ENCODE peak calls at places on chromosome 14, in nine cellular contexts. O is T-cell; Y is GM10248; M is hypothalamus; V is stimulated activated CD8-positive, alpha-beta memory T cell treated with anti-CD3 and anti-CD28 coated beads, Interleukin-4, amount 100 ng/mL, for 24 hours; E is A549; S is ascending aorta; Z is iris pigment epithelial cell; A is stimulated activated naive CD8-positive, alpha-beta T cell treated with anti-CD3 and anti-CD28 coated beads, Interleukin-15, amount 100 ng/mL, for 72 hours. G is an unnamed sample.

GRCh38 chr14:69002069-69002468 is 23.0 kb upstream of the ACTN1 start:
- DNase-seq in O (no peak), Z (peak), V (no peak), M (no peak), A (no peak), E (peak), S (peak), Y (no peak), G (no peak)

GRCh38 chr14:55136868-55137785 is 8.1 kb downstream of the LGALS3 start:
- DNase-seq in M (peak), Z (peak), S (peak), A (no peak), Y (no peak), V (no peak), O (no peak), E (no peak), G (no peak)

GRCh38 chr14:20332386-20332945 is 613 bp downstream of the CCNB1IP1 start:
- DNase-seq in Y (no peak), S (no peak), Z (peak), O (no peak), A (no peak), E (no peak), V (no peak), M (no peak), G (no peak)

GRCh38 chr14:64971890-64972785 is at the start of gene RAB15:
- DNase-seq in Y (peak), O (peak), V (peak), A (peak), S (no peak), E (peak), Z (peak), M (no peak), G (peak)

GRCh38 chr14:77186911-77187648 is 5.5 kb downstream of the TMEM63C start:
- DNase-seq in Y (no peak), Z (peak), M (no peak), A (no peak), V (no peak), O (no peak), E (no peak), S (no peak), G (no peak)

GRCh38 chr14:90427848-90428426 is 31.1 kb downstream of the CALM1 start:
- DNase-seq in Y (no peak), S (no peak), V (no peak), A (no peak), Z (no peak), M (no peak), E (no peak), O (no peak), G (no peak)

GRCh38 chr14:104799657-104800599 is 973 bp upstream of the ZBTB42 start:
- DNase-seq in V (peak), Z (peak), M (no peak), E (peak), A (peak), O (peak), Y (peak), S (peak), G (peak)

GRCh38 chr14:53011053-53011462 is 60.2 kb upstream of the FERMT2 start:
- DNase-seq in M (no peak), S (peak), Z (peak), E (peak), V (no peak), O (no peak), A (no peak), Y (no peak), G (no peak)

GRCh38 chr14:104859900-104860299 is 5.2 kb upstream of the CEP170B start:
- DNase-seq in O (no peak), Z (no peak), S (no peak), E (no peak), Y (no peak), V (no peak), A (no peak), M (no peak), G (no peak)

GRCh38 chr14:102917056-102917385 is 5.4 kb upstream of the AMN start:
- DNase-seq in V (no peak), Y (no peak), E (no peak), A (no peak), O (no peak), Z (no peak), S (no peak), M (no peak), G (no peak)

GRCh38 chr14:99252443-99252939 is 19.5 kb downstream of the BCL11B start:
- DNase-seq in A (no peak), E (no peak), Y (no peak), Z (no peak), V (no peak), O (no peak), S (no peak), M (no peak), G (no peak)

GRCh38 chr14:61927521-61927920 is 165.3 kb downstream of the SNAPC1 start:
- DNase-seq in A (no peak), M (no peak), Z (peak), Y (no peak), O (no peak), E (no peak), V (no peak), S (no peak), G (no peak)

GRCh38 chr14:100747021-100747586 is 20.4 kb downstream of the DLK1 start:
- DNase-seq in O (no peak), V (no peak), Y (no peak), S (peak), A (no peak), Z (peak), M (no peak), E (peak), G (no peak)

GRCh38 chr14:103361868-103362267 is 23.3 kb upstream of the MARK3 start:
- DNase-seq in V (no peak), Y (no peak), S (no peak), O (no peak), A (peak), M (no peak), E (peak), Z (peak), G (no peak)

GRCh38 chr14:39454906-39455539 is 22.8 kb upstream of the FBXO33 start:
- DNase-seq in Y (no peak), S (no peak), A (no peak), O (no peak), Z (no peak), E (no peak), V (no peak), M (no peak), G (no peak)

GRCh38 chr14:74904623-74905503 is 18.2 kb downstream of the RPS6KL1 start:
- DNase-seq in Y (no peak), Z (no peak), V (no peak), S (no peak), M (no peak), O (no peak), E (no peak), A (no peak), G (no peak)

GRCh38 chr14:94617366-94617941 is 5.3 kb downstream of the SERPINA3 start:
- DNase-seq in Y (no peak), M (no peak), S (no peak), O (no peak), A (no peak), E (no peak), V (no peak), Z (no peak), G (no peak)

GRCh38 chr14:68461086-68461485 is 331.8 kb downstream of the ZFP36L1 start:
- DNase-seq in A (no peak), Z (no peak), E (no peak), V (no peak), M (no peak), Y (no peak), O (no peak), S (no peak), G (no peak)

GRCh38 chr14:88993946-88994345 is 169.5 kb downstream of the TTC8 start:
- DNase-seq in Z (peak), Y (no peak), V (no peak), A (no peak), O (no peak), M (no peak), E (peak), S (no peak), G (no peak)

GRCh38 chr14:52551696-52552062 is 626 bp downstream of the TXNDC16 start:
- DNase-seq in E (no peak), V (no peak), O (no peak), S (no peak), Z (peak), Y (peak), A (no peak), M (no peak), G (no peak)

GRCh38 chr14:101360045-101360931 is 201.0 kb upstream of the DIO3 start:
- DNase-seq in V (no peak), A (no peak), M (no peak), Z (no peak), S (no peak), Y (no peak), O (no peak), E (no peak), G (no peak)

GRCh38 chr14:76098916-76099675 is 52.6 kb upstream of the GPATCH2L start:
- DNase-seq in A (no peak), S (no peak), O (no peak), M (no peak), Z (no peak), Y (no peak), E (no peak), V (no peak), G (no peak)

GRCh38 chr14:88823968-88824313 is 510 bp upstream of the TTC8 start:
- DNase-seq in Z (no peak), E (no peak), V (no peak), A (no peak), Y (no peak), M (no peak), S (no peak), O (no peak), G (no peak)

GRCh38 chr14:61470261-61470953 is 149.0 kb downstream of the PRKCH start:
- DNase-seq in E (no peak), S (no peak), V (no peak), Z (peak), O (no peak), M (no peak), A (no peak), Y (no peak), G (no peak)

GRCh38 chr14:48970995-48971394 is 615.2 kb downstream of the RPS29 start:
- DNase-seq in A (no peak), O (no peak), V (no peak), Z (peak), M (no peak), Y (no peak), E (no peak), S (no peak), G (no peak)

GRCh38 chr14:21940887-21941855 is 267.6 kb upstream of the OR4E1 start:
- DNase-seq in O (no peak), A (peak), V (no peak), S (no peak), E (peak), Y (no peak), Z (peak), M (no peak), G (peak)

GRCh38 chr14:53347046-53347445 is 193.9 kb upstream of the DDHD1 start:
- DNase-seq in O (no peak), V (no peak), A (no peak), Z (peak), E (no peak), M (no peak), S (no peak), Y (no peak), G (no peak)

GRCh38 chr14:36773136-36773540 is 111.5 kb downstream of the PAX9 start:
- DNase-seq in S (no peak), Z (peak), A (no peak), O (no peak), V (no peak), Y (no peak), E (peak), M (no peak), G (no peak)

GRCh38 chr14:71225108-71225507 is 317.8 kb downstream of the PCNX1 start:
- DNase-seq in S (no peak), O (no peak), V (no peak), M (no peak), A (no peak), Y (no peak), E (no peak), Z (no peak), G (no peak)

GRCh38 chr14:58315606-58316005 is 17.3 kb downstream of the ARID4A start:
- DNase-seq in O (no peak), M (no peak), S (no peak), Y (no peak), Z (peak), E (no peak), A (no peak), V (no peak), G (no peak)

GRCh38 chr14:104797112-104798044 is 1.8 kb upstream of the AKT1 start:
- DNase-seq in A (no peak), S (no peak), E (no peak), Y (no peak), O (no peak), Z (no peak), M (no peak), V (no peak), G (no peak)

GRCh38 chr14:53979747-53980642 is 23.4 kb upstream of the BMP4 start:
- DNase-seq in E (no peak), S (no peak), A (no peak), O (no peak), V (no peak), Z (peak), M (no peak), Y (no peak), G (no peak)

GRCh38 chr14:71824816-71825215 is 107.4 kb upstream of the RGS6 start:
- DNase-seq in Z (no peak), S (no peak), V (no peak), A (no peak), E (no peak), O (no peak), M (no peak), Y (no peak), G (no peak)

GRCh38 chr14:53857625-53858343 is 98.8 kb downstream of the BMP4 start:
- DNase-seq in M (no peak), Z (no peak), E (no peak), S (no peak), O (no peak), A (no peak), V (no peak), Y (no peak), G (no peak)